ENCODE peak calls at places on chromosomes 7 and 10, in five cellular contexts. X is HCT116, A is SK-N-SH, U is neural progenitor cell, K is PC-3. J is an unnamed sample.

GRCh38 chr7:93160410-93160809 is 12.2 kb upstream of the SAMD9L start:
- DNase-seq in X (no peak), A (no peak), U (no peak), K (no peak), J (no peak)

GRCh38 chr10:99536400-99537254 is 3.9 kb downstream of the NKX2-3 start:
- DNase-seq in X (no peak), A (peak), U (peak), K (no peak), J (no peak)

GRCh38 chr10:32142646-32143045 is 86.4 kb upstream of the KIF5B start:
- DNase-seq in X (no peak), A (no peak), U (no peak), K (no peak), J (no peak)

GRCh38 chr7:36416251-36416650 is 26.6 kb downstream of the ANLN start:
- DNase-seq in X (no peak), A (no peak), U (no peak), K (no peak), J (no peak)

GRCh38 chr10:88810196-88810961 is 7.8 kb downstream of the LIPM start:
- DNase-seq in X (peak), A (peak), U (peak), K (peak), J (peak)

GRCh38 chr7:96710544-96710943 is 898 bp upstream of the SEM1 start:
- DNase-seq in X (no peak), A (no peak), U (no peak), K (no peak), J (no peak)

GRCh38 chr7:35722054-35722849 is 27.3 kb upstream of the HERPUD2 start:
- DNase-seq in X (no peak), A (no peak), U (no peak), K (no peak), J (no peak)

GRCh38 chr7:44161371-44161770 is 20.2 kb upstream of the MYL7 start:
- DNase-seq in X (no peak), A (no peak), U (no peak), K (no peak), J (no peak)

GRCh38 chr10:117262296-117263293 is 21.7 kb downstream of the SLC18A2 start:
- DNase-seq in X (no peak), A (no peak), U (no peak), K (peak), J (no peak)

GRCh38 chr7:14604606-14605005 is 297.9 kb downstream of the DGKB start:
- DNase-seq in X (no peak), A (no peak), U (no peak), K (peak), J (no peak)

GRCh38 chr7:43536773-43537172 is 46.1 kb upstream of the STK17A start:
- DNase-seq in X (no peak), A (no peak), U (no peak), K (no peak), J (no peak)

GRCh38 chr7:139699640-139700504 is 77.9 kb downstream of the HIPK2 start:
- DNase-seq in X (no peak), A (no peak), U (peak), K (no peak), J (no peak)

GRCh38 chr7:93055543-93056107 is 62.2 kb downstream of the SAMD9 start:
- DNase-seq in X (no peak), A (peak), U (peak), K (peak), J (peak)

GRCh38 chr7:102728-103127 is 89.6 kb upstream of the FAM20C start:
- DNase-seq in X (no peak), A (no peak), U (no peak), K (no peak), J (no peak)

GRCh38 chr7:142100634-142101033 is 10.9 kb upstream of the MGAM2 start:
- DNase-seq in X (no peak), A (no peak), U (no peak), K (no peak), J (no peak)

GRCh38 chr7:146150153-146150552 is 33.6 kb downstream of the CNTNAP2 start:
- DNase-seq in X (no peak), A (no peak), U (no peak), K (peak), J (no peak)

GRCh38 chr7:80611779-80612178 is 26.7 kb upstream of the CD36 start:
- DNase-seq in X (peak), A (no peak), U (no peak), K (peak), J (no peak)

GRCh38 chr10:84820121-84820520 is 491.7 kb downstream of the CCSER2 start:
- DNase-seq in X (peak), A (no peak), U (no peak), K (peak), J (no peak)

GRCh38 chr7:101934618-101935017 is 117.2 kb downstream of the CUX1 start:
- DNase-seq in X (no peak), A (no peak), U (no peak), K (no peak), J (no peak)

GRCh38 chr7:136870799-136871487 is 2.5 kb downstream of the CHRM2 start:
- DNase-seq in X (no peak), A (peak), U (peak), K (no peak), J (no peak)

GRCh38 chr7:94391716-94392390 is 2.8 kb upstream of the COL1A2 start:
- DNase-seq in X (no peak), A (peak), U (peak), K (no peak), J (peak)

GRCh38 chr7:134690016-134690415 is 43.4 kb downstream of the BPGM start:
- DNase-seq in X (no peak), A (peak), U (no peak), K (peak), J (peak)

GRCh38 chr7:94949532-94949931 is 42.1 kb downstream of the PPP1R9A start:
- DNase-seq in X (no peak), A (no peak), U (no peak), K (peak), J (no peak)

GRCh38 chr7:97002555-97003261 is 2.6 kb upstream of the DLX6 start:
- DNase-seq in X (no peak), A (peak), U (peak), K (no peak), J (no peak)

GRCh38 chr10:95425592-95426465 is 135.0 kb upstream of the PDLIM1 start:
- DNase-seq in X (no peak), A (no peak), U (no peak), K (no peak), J (no peak)

GRCh38 chr7:41292457-41292856 is 410.4 kb downstream of the INHBA start:
- DNase-seq in X (no peak), A (no peak), U (no peak), K (peak), J (no peak)

GRCh38 chr10:7320072-7320471 is 90.8 kb downstream of the SFMBT2 start:
- DNase-seq in X (no peak), A (no peak), U (no peak), K (no peak), J (no peak)

GRCh38 chr10:20006169-20006870 is 190.1 kb downstream of the PLXDC2 start:
- DNase-seq in X (no peak), A (no peak), U (no peak), K (no peak), J (no peak)

GRCh38 chr7:18667466-18667865 is 171.9 kb downstream of the HDAC9 start:
- DNase-seq in X (peak), A (no peak), U (no peak), K (peak), J (no peak)

GRCh38 chr10:129771576-129772471 is 192.2 kb downstream of the EBF3 start:
- DNase-seq in X (no peak), A (no peak), U (no peak), K (no peak), J (no peak)

GRCh38 chr7:32167815-32168214 is 97.6 kb upstream of the PDE1C start:
- DNase-seq in X (no peak), A (no peak), U (no peak), K (no peak), J (no peak)

GRCh38 chr10:103849212-103849877 is 6.0 kb downstream of the SH3PXD2A start:
- DNase-seq in X (no peak), A (no peak), U (no peak), K (no peak), J (no peak)

GRCh38 chr10:103851261-103851660 is 4.1 kb downstream of the SH3PXD2A start:
- DNase-seq in X (no peak), A (no peak), U (no peak), K (no peak), J (no peak)

GRCh38 chr10:103849880-103850571 is 5.3 kb downstream of the SH3PXD2A start:
- DNase-seq in X (no peak), A (no peak), U (no peak), K (peak), J (no peak)

GRCh38 chr10:103852189-103852711 is 3.1 kb downstream of the SH3PXD2A start:
- DNase-seq in X (no peak), A (no peak), U (no peak), K (no peak), J (no peak)

GRCh38 chr10:103850572-103850895 is 4.8 kb downstream of the SH3PXD2A start:
- DNase-seq in X (no peak), A (no peak), U (no peak), K (no peak), J (no peak)
- H3K9ac ChIP-seq in X (no peak), A (peak), U (no peak), K (peak), J (no peak)

GRCh38 chr10:132562177-132562915 is 24.8 kb downstream of the INPP5A start:
- DNase-seq in X (no peak), A (no peak), U (no peak), K (no peak), J (no peak)
- TF ChIP-seq CTCF in X (no peak), A (no peak), U (no peak), K (no peak), J (no peak)

DNA sequence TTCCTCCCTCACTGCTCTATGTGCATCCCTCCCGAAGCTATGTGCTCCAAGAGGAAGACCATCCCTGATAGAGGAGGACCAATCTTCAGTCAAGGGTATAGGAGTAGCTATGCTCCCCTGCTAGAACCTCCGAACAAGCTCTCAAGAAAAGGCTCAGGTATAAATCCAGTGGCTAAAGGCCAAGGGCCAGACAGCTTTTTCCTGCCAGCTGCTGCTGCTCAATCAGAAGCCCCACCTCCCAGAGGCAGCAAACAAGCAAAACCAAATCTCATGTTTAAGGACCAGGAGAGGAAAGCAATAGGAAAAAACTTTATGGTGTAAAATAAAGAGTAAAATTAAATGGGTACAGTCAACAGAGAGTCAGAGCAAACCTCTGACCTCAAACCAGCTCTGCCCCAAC is 187.2 kb downstream of the FGFR2 start:
- DNase-seq in X (no peak), A (no peak), U (no peak), K (no peak), J (no peak)
- TF ChIP-seq EZH2phosphoT487 in X (no peak), A (no peak), U (no peak), K (no peak), J (no peak)

GRCh38 chr7:23765943-23766342 is 55.9 kb downstream of the STK31 start:
- DNase-seq in X (no peak), A (no peak), U (no peak), K (no peak), J (no peak)

GRCh38 chr7:23768022-23768421 is 58.0 kb downstream of the STK31 start:
- DNase-seq in X (no peak), A (no peak), U (no peak), K (no peak), J (no peak)

GRCh38 chr7:23767514-23767913 is 57.5 kb downstream of the STK31 start:
- DNase-seq in X (no peak), A (no peak), U (no peak), K (no peak), J (no peak)
- H3K9ac ChIP-seq in X (no peak), A (no peak), U (no peak), K (no peak), J (no peak)

GRCh38 chr7:40147371-40148246 is 12.8 kb downstream of the SUGCT start:
- DNase-seq in X (no peak), A (no peak), U (peak), K (no peak), J (no peak)
- TF ChIP-seq CTCF in X (no peak), A (peak), U (peak), K (no peak), J (no peak)